ENCODE peak calls at places on chromosomes 4 and X, in nine cellular contexts. A is OCI-LY7; Z is left ventricle myocardium inferior; N is heart right ventricle; C is IMR-90; D is CD8-positive, alpha-beta T cell; K is hepatocyte; S is left lung; O is transverse colon. R is an unnamed sample. For H3K4me1, the result is how much of the 10 kb centered on the place peaks cover.

GRCh38 chrX:24426921-24427746 is 38.0 kb upstream of the PDK3 start:
- DNase-seq in K (peak), N (no peak), O (peak), C (no peak), S (no peak), A (no peak), Z (no peak), D (no peak), R (peak)

GRCh38 chr4:4430492-4431195 is 43.7 kb downstream of the NSG1 start:
- DNase-seq in S (no peak), Z (no peak), C (peak), N (no peak), K (peak), A (peak), O (no peak), D (peak), R (peak)

GRCh38 chr4:159487284-159487747 is 384.4 kb downstream of the RAPGEF2 start:
- DNase-seq in C (peak), A (peak), N (peak), Z (no peak), O (peak), D (no peak), K (peak), S (no peak), R (peak)

GRCh38 chrX:12139934-12140611 is 1.8 kb downstream of the FRMPD4 start:
- DNase-seq in K (no peak), C (peak), Z (no peak), O (no peak), S (no peak), A (no peak), D (no peak), N (no peak), R (no peak)

GRCh38 chr4:140930556-140930955 is 174.4 kb upstream of the TBC1D9 start:
- DNase-seq in N (no peak), O (no peak), A (no peak), Z (no peak), C (no peak), S (no peak), K (no peak), D (no peak), R (no peak)

GRCh38 chr4:57426779-57427395 is 316.7 kb upstream of the IGFBP7 start:
- DNase-seq in Z (peak), O (peak), S (peak), D (no peak), K (peak), C (peak), N (peak), A (peak), R (peak)

GRCh38 chrX:71143508-71143907 is 1.1 kb upstream of the NLGN3 start:
- DNase-seq in C (peak), S (no peak), O (peak), Z (peak), K (no peak), N (no peak), A (no peak), D (no peak), R (peak)

GRCh38 chrX:13493659-13494058 is 75.7 kb upstream of the EGFL6 start:
- DNase-seq in C (no peak), N (no peak), O (no peak), K (no peak), Z (no peak), S (no peak), D (no peak), A (no peak), R (no peak)

GRCh38 chrX:86121916-86122315 is 26.3 kb upstream of the DACH2 start:
- DNase-seq in K (no peak), O (no peak), A (no peak), D (no peak), N (no peak), Z (no peak), S (no peak), C (no peak), R (no peak)

GRCh38 chr4:128591482-128591881 is 218.0 kb upstream of the JADE1 start:
- DNase-seq in K (no peak), O (no peak), D (no peak), C (no peak), Z (no peak), N (no peak), S (no peak), A (no peak), R (no peak)

GRCh38 chr4:1907848-1908525 is 36.8 kb downstream of the NSD2 start:
- DNase-seq in K (no peak), O (peak), N (no peak), C (no peak), S (no peak), A (no peak), D (no peak), Z (no peak), R (no peak)

GRCh38 chr4:8701101-8702019 is 108.8 kb downstream of the CPZ start:
- DNase-seq in Z (no peak), N (no peak), O (peak), A (no peak), S (no peak), D (no peak), C (no peak), K (no peak), R (no peak)

GRCh38 chrX:124263743-124264142 is 68.7 kb upstream of the TEX13D start:
- DNase-seq in C (no peak), S (no peak), A (no peak), D (no peak), N (no peak), Z (no peak), O (no peak), K (no peak), R (no peak)

GRCh38 chr4:98566491-98567008 is 91.9 kb downstream of the TSPAN5 start:
- DNase-seq in N (no peak), S (no peak), O (no peak), Z (no peak), A (no peak), D (no peak), C (peak), K (peak), R (no peak)

GRCh38 chr4:100510551-100510950 is 7.3 kb downstream of the EMCN start:
- DNase-seq in K (no peak), A (no peak), Z (no peak), S (no peak), D (no peak), N (no peak), O (no peak), C (no peak), R (peak)

GRCh38 chr4:98574816-98575215 is 83.6 kb downstream of the TSPAN5 start:
- DNase-seq in S (no peak), O (no peak), N (no peak), A (no peak), K (no peak), D (no peak), Z (no peak), C (no peak), R (no peak)

GRCh38 chr4:70994387-70995099 is 1.1 kb downstream of the DCK start:
- DNase-seq in C (no peak), K (no peak), D (no peak), A (peak), S (no peak), O (no peak), N (no peak), Z (no peak), R (no peak)

GRCh38 chr4:71614626-71615025 is 169.3 kb downstream of the GC start:
- DNase-seq in K (no peak), S (no peak), N (no peak), A (no peak), C (no peak), D (no peak), Z (no peak), O (peak), R (peak)

GRCh38 chr4:176444741-176445140 is 125.0 kb downstream of the SPCS3 start:
- DNase-seq in D (no peak), Z (no peak), C (peak), S (no peak), K (no peak), O (no peak), N (no peak), A (no peak), R (no peak)

GRCh38 chrX:40109288-40110008 is 11.7 kb upstream of the BCOR start:
- DNase-seq in Z (peak), N (peak), A (peak), C (peak), O (peak), D (no peak), K (peak), S (no peak), R (no peak)

GRCh38 chr4:123892368-123892961 is 495.9 kb downstream of the SPRY1 start:
- DNase-seq in D (no peak), O (no peak), N (no peak), K (no peak), Z (no peak), A (no peak), S (no peak), C (peak), R (no peak)

GRCh38 chr4:54784188-54784671 is 126.5 kb downstream of the KIT start:
- DNase-seq in Z (peak), N (peak), D (no peak), S (peak), O (peak), A (no peak), C (peak), K (peak), R (peak)

GRCh38 chr4:20426028-20426427 is 174.3 kb downstream of the SLIT2 start:
- DNase-seq in S (no peak), D (no peak), A (no peak), K (no peak), Z (no peak), N (no peak), O (no peak), C (no peak), R (no peak)

GRCh38 chr4:48341776-48342558 is 638 bp downstream of the SLAIN2 start:
- DNase-seq in N (peak), D (peak), O (peak), S (peak), A (peak), C (peak), K (peak), Z (peak), R (peak)

GRCh38 chrX:67543818-67544217 is at the start of gene AR:
- DNase-seq in D (no peak), K (peak), S (peak), N (peak), A (no peak), O (peak), C (peak), Z (peak), R (no peak)

GRCh38 chr4:107853444-107854325 is 29.0 kb downstream of the SGMS2 start:
- DNase-seq in S (no peak), C (peak), N (no peak), Z (no peak), D (no peak), O (no peak), K (peak), A (no peak), R (peak)

GRCh38 chr4:181761130-181761529 is 482.1 kb upstream of the TENM3 start:
- DNase-seq in Z (no peak), D (no peak), C (peak), K (no peak), S (no peak), A (no peak), O (no peak), N (no peak), R (no peak)

GRCh38 chr4:40555176-40555900 is 74.3 kb downstream of the RBM47 start:
- DNase-seq in N (no peak), O (no peak), Z (no peak), D (no peak), K (no peak), C (no peak), A (no peak), S (no peak), R (no peak)

GRCh38 chr4:51995647-51996046 is 24.5 kb downstream of the LRRC66 start:
- DNase-seq in N (no peak), C (no peak), O (no peak), K (no peak), A (no peak), Z (no peak), D (no peak), S (no peak), R (no peak)

GRCh38 chr4:11698033-11698432 is 269.3 kb upstream of the HS3ST1 start:
- DNase-seq in Z (no peak), D (no peak), C (no peak), N (no peak), O (no peak), A (no peak), S (no peak), K (no peak), R (no peak)

GRCh38 chr4:11698846-11699590 is 270.3 kb upstream of the HS3ST1 start:
- DNase-seq in S (no peak), O (no peak), A (no peak), C (peak), K (no peak), D (no peak), Z (no peak), N (no peak), R (no peak)

GRCh38 chr4:11702886-11703555 is 274.3 kb upstream of the HS3ST1 start:
- DNase-seq in Z (no peak), N (no peak), O (no peak), S (no peak), K (no peak), A (no peak), C (no peak), D (no peak), R (no peak)

GRCh38 chr4:11701978-11702377 is 273.3 kb upstream of the HS3ST1 start:
- DNase-seq in N (no peak), O (no peak), Z (no peak), C (no peak), D (no peak), A (no peak), K (no peak), S (no peak), R (no peak)

DNA sequence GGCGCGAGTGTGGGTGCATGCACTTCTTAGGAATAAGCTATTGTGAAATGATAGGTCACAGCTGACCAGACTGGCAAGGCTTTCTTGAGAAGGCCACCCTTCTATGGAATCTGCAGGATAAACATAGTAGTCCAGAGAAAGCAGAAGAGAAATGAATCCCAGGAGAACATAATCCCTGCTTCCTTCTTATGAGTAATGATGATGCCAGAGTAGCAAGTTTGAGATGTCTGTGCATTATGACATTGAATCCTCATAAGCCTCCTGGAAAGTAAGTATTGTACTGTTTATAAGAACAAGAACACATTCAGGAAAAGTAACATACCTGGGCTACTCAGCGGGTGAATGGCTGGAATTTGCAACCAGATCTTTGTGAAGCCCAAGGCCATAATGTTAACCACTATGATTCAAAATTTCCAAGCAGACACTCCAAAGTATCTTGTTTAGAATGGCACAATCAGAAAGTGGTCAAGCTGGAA is 272.1 kb upstream of the HS3ST1 start:
- DNase-seq in A (no peak), C (peak), K (no peak), Z (no peak), N (no peak), D (no peak), O (no peak), S (no peak), R (no peak)
- H3K4me1 ChIP-seq in A (under half), C (under half), K (under half), Z (under half), N (under half), D (under half), O (under half), S (under half), R (under half)

GRCh38 chr4:82357640-82358039 is 16.2 kb downstream of the HNRNPD start:
- DNase-seq in D (no peak), N (no peak), Z (no peak), A (no peak), K (no peak), S (no peak), O (no peak), C (no peak), R (no peak)
- H3K4me1 ChIP-seq in D (half or more), N (under half), Z (half or more), A (under half), K (under half), S (under half), O (under half), C (under half), R (under half)

DNA sequence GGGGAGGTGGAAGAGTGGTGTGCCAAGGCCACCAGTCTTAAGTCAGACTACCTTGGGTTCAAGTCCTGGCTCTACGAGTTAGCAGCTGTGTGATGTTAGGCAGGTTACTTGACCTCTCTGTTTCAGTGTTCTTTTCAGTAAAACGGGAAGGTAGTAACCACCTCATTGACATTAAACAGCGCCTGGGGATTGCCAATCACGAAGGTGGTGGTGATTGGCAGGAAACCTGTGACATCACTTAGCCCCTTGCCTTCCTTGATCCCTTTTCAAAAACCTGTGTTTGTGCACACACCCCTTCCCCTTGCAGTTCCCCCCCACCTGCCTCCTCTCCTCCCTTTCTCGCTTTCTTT is 7.6 kb downstream of the KLF3 start:
- DNase-seq in D (no peak), C (no peak), N (no peak), Z (no peak), A (no peak), K (no peak), S (no peak), O (no peak), R (no peak)
- H3K4me1 ChIP-seq in D (half or more), C (under half), N (under half), Z (half or more), A (under half), K (half or more), S (half or more), O (half or more), R (under half)

DNA sequence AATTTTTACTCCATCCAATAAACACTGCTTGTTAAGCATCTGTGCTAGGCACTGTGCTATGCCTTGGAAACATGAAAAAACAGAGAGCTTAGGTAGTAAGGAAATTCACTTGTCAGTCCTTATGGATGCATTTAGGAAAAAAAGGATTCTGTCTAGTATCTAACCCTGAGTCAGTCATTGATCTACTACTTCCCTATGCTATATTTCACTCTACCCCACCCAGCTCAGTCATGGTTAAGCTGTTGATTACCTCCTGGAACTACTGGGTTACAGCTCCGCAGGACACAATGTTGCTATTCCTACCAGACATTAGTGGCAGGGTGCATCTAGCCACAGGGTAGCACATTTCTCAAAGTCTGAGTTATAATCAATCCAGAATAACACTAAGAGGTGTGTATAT is 2.9 kb upstream of the USP53 start:
- DNase-seq in N (no peak), S (no peak), Z (no peak), A (no peak), O (peak), D (no peak), K (no peak), C (no peak), R (no peak)
- H3K4me1 ChIP-seq in N (under half), S (under half), Z (half or more), A (under half), O (under half), D (under half), K (under half), C (under half), R (under half)